ENCODE peak calls at places on chromosomes 13 and 19, in six cellular contexts. D is thyroid gland, I is ascending aorta, E is AG04450, H is pancreas, V is fibroblast of mammary gland. O is an unnamed sample.

GRCh38 chr13:52786747-52787146 is 47.1 kb upstream of the CNMD start:
- DNase-seq in D (no peak), I (no peak), E (no peak), H (no peak), V (no peak), O (no peak)

GRCh38 chr13:114101325-114101821 is 31.1 kb downstream of the RASA3 start:
- DNase-seq in D (peak; percentile 62), I (peak; percentile 71), E (no peak), H (peak; percentile 59), V (no peak), O (peak; percentile 36)

GRCh38 chr19:48543121-48543710 is 8.8 kb upstream of the SULT2B1 start:
- DNase-seq in D (peak; percentile 86), I (no peak), E (no peak), H (peak; percentile 52), V (peak; percentile 62), O (peak; percentile 30)

GRCh38 chr13:94173312-94173854 is 306.1 kb downstream of the DCT start:
- DNase-seq in D (no peak), I (no peak), E (peak; percentile 27), H (no peak), V (peak; percentile 90), O (peak; percentile 15)

GRCh38 chr19:41774515-41774980 is 19.2 kb downstream of the CEACAM6 start:
- DNase-seq in D (no peak), I (no peak), E (no peak), H (no peak), V (no peak), O (no peak)

GRCh38 chr13:65964672-65965071 is 1265.5 kb downstream of the PCDH9 start:
- DNase-seq in D (no peak), I (no peak), E (no peak), H (no peak), V (peak; percentile 22), O (no peak)

GRCh38 chr13:110722971-110723370 is 9.5 kb downstream of the ING1 start:
- DNase-seq in D (peak; percentile 24), I (no peak), E (no peak), H (no peak), V (no peak), O (no peak)

GRCh38 chr19:58558066-58558622 is at the start of gene UBE2M:
- DNase-seq in D (peak; percentile 65), I (peak; percentile 85), E (no peak), H (peak; percentile 81), V (peak; percentile 37), O (peak; percentile 33)

GRCh38 chr13:50911051-50911690 is 1.6 kb downstream of the RNASEH2B start:
- DNase-seq in D (no peak), I (no peak), E (no peak), H (no peak), V (peak; percentile 41), O (peak; percentile 16)

GRCh38 chr13:99677388-99677951 is 176.2 kb downstream of the TM9SF2 start:
- DNase-seq in D (no peak), I (no peak), E (no peak), H (no peak), V (peak; percentile 46), O (no peak)

GRCh38 chr19:2444251-2445002 is 12.3 kb downstream of the LMNB2 start:
- DNase-seq in D (no peak), I (no peak), E (no peak), H (no peak), V (no peak), O (no peak)

GRCh38 chr13:99150575-99151370 is 49.9 kb upstream of the UBAC2 start:
- DNase-seq in D (peak; percentile 77), I (no peak), E (no peak), H (no peak), V (peak; percentile 45), O (peak; percentile 74)

GRCh38 chr13:19782049-19782726 is 557 bp downstream of the PSPC1 start:
- DNase-seq in D (peak; percentile 58), I (peak; percentile 70), E (no peak), H (peak; percentile 58), V (peak; percentile 40), O (peak; percentile 51)

GRCh38 chr19:43408043-43408442 is 6.6 kb upstream of the TEX101 start:
- DNase-seq in D (no peak), I (no peak), E (no peak), H (no peak), V (no peak), O (no peak)

GRCh38 chr13:42970824-42971669 is 21.0 kb downstream of the EPSTI1 start:
- DNase-seq in D (peak; percentile 30), I (no peak), E (no peak), H (no peak), V (peak; percentile 62), O (peak; percentile 51)

GRCh38 chr19:17873661-17874422 is 2.1 kb downstream of the SLC5A5 start:
- DNase-seq in D (peak; percentile 41), I (no peak), E (no peak), H (peak; percentile 49), V (no peak), O (no peak)

GRCh38 chr13:113660066-113660465 is 2.1 kb upstream of the ATP4B start:
- DNase-seq in D (no peak), I (no peak), E (no peak), H (no peak), V (no peak), O (no peak)

GRCh38 chr13:52949744-52950143 is 78.9 kb upstream of the OLFM4 start:
- DNase-seq in D (peak; percentile 56), I (no peak), E (no peak), H (no peak), V (no peak), O (no peak)

GRCh38 chr19:41792513-41793413 is 3.6 kb upstream of the CEACAM3 start:
- DNase-seq in D (peak; percentile 71), I (no peak), E (no peak), H (peak; percentile 66), V (peak; percentile 49), O (peak; percentile 59)

GRCh38 chr19:31272707-31273106 is 76.5 kb downstream of the TSHZ3 start:
- DNase-seq in D (no peak), I (no peak), E (no peak), H (no peak), V (no peak), O (no peak)

GRCh38 chr13:38430761-38431160 is 81.1 kb downstream of the UFM1 start:
- DNase-seq in D (no peak), I (no peak), E (no peak), H (no peak), V (no peak), O (no peak)

GRCh38 chr19:3669616-3670257 is 30.5 kb downstream of the PIP5K1C start:
- DNase-seq in D (no peak), I (no peak), E (no peak), H (no peak), V (no peak), O (no peak)

DNA sequence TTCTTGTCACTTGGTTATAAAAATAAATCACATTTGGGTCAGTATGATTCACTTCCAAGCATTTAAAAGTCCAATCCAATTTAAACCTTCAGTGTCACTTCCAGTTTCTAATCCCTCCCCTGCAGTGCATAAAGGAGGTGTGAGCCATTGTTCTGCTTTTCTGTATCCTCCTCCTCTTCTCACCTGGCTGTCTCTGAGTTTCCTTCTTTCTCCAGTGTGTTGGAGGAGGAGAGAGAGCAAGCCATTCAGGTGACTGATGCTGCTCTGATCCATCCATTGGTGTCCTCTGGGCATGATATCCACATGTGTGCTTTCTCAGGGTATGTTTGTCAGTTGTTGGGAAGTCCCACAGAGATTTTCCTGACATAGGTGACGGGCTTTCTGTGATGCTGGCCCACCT is 1.2 kb downstream of the NUDT15 start:
- DNase-seq in D (no peak), I (no peak), E (no peak), H (no peak), V (no peak), O (no peak)
- TF ChIP-seq CTCF in D (no peak), I (no peak), E (no peak), H (no peak), V (no peak), O (no peak)

DNA sequence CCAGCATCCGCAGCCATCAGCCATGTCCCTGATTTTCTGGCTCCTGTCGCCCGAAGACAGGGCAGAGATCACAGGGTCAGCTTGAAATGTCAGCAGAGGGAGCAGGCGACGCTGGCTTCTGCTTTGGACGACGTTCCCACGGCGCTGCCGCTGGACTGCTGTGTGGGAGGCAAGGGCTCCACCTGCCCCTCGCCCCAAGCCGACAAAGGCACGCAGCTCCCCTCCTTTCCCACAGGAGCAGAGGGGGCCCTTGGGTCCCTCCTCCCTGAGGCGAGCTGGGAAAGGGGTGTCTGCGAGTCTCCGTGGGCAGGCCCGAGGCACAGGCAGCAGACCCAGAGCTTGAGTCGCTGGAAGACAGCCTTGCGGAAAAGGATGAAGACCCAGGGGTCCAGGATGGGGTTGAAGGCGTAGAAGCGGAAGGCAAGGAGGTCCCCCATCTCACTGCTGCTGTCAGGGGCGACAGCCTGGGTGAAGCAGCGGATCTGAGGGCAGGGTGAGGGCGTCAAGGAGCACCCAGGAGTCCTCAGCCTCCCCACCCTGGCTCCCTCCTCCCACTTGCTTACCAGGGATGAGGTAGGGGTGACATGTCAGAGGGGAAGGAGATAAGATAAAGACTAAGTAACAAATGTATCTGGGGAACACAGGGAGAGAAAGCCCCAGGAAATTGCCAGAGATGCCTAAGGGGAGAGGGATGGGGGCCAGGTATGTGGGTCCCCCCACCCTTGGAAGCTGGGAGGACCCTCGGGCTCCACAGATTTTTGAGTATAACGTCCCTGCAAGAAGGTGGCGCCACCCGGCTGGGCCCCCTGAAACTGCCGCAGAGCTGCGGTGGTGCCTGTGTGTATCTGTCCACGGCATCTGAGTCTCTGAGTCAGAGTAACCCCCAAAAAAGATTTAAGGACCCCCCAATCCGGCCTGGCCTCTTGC is 3.4 kb downstream of the PTGIR start:
- DNase-seq in D (no peak), I (no peak), E (no peak), H (peak; percentile 43), V (no peak), O (no peak)
- H3K4me3 ChIP-seq in D (no peak overlapping the region), I (peak overlapping the region; percentile 47), E (peak overlapping the region; percentile 43), H (no peak overlapping the region), V (no peak overlapping the region), O (peak overlapping the region; percentile 59)

GRCh38 chr13:112251930-112252585 is 124.1 kb upstream of the SPACA7 start:
- DNase-seq in D (no peak), I (no peak), E (no peak), H (no peak), V (no peak), O (no peak)

GRCh38 chr13:112254900-112255299 is 121.3 kb upstream of the SPACA7 start:
- DNase-seq in D (no peak), I (no peak), E (no peak), H (no peak), V (no peak), O (no peak)

GRCh38 chr13:112254061-112254818 is 121.9 kb upstream of the SPACA7 start:
- DNase-seq in D (no peak), I (no peak), E (no peak), H (no peak), V (no peak), O (no peak)

GRCh38 chr13:112252744-112253590 is 123.2 kb upstream of the SPACA7 start:
- DNase-seq in D (no peak), I (no peak), E (no peak), H (no peak), V (no peak), O (no peak)

DNA sequence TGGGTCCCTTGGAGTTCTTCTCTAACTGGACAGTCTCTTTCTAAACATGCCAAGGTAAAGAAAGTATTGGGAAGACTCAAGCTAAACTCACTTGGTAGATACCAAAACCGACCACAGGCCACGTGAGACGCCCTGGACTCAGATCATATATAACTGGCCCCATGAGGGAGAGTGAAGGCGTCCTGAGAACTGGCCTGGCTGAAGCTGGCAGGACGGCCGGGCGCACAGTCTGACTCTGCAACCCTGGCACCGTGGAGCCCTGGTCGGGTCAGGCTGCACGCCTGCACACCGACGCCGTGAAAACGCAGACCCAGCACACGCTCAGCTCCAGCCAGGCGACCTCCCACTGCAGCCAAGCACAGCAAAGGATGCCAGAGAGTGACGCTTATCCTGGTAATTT is 122.5 kb upstream of the SPACA7 start:
- DNase-seq in D (no peak), I (no peak), E (no peak), H (no peak), V (no peak), O (no peak)
- TF ChIP-seq CTCF in D (no peak), I (no peak), E (no peak), H (no peak), V (no peak), O (no peak)

GRCh38 chr13:46893221-46893620 is 3.6 kb downstream of the HTR2A start:
- DNase-seq in D (no peak), I (no peak), E (no peak), H (no peak), V (no peak), O (no peak)
- H3K4me3 ChIP-seq in D (no peak overlapping the region), I (no peak overlapping the region), E (no peak overlapping the region), H (no peak overlapping the region), V (no peak overlapping the region), O (peak overlapping the region; percentile 79)